ENCODE peak calls at places on chromosomes 6 and 20, in four cellular contexts. P, Y, G and N are unnamed samples.
A peak's percentile ranks its signal among the peaks of the same experiment; 100 is the strongest.

GRCh38 chr6:164991573-164991972 is 317.8 kb downstream of the C6orf118 start:
- DNase-seq in G (no peak), P (no peak), Y (no peak), N (no peak)

GRCh38 chr20:51116765-51117686 is 94.1 kb upstream of the KCNG1 start:
- DNase-seq in Y (peak; percentile 60), P (no peak), G (no peak), N (no peak)

GRCh38 chr6:154498340-154498934 is 12.0 kb downstream of the CNKSR3 start:
- DNase-seq in G (no peak), P (no peak), Y (no peak), N (peak; percentile 26)

GRCh38 chr6:169801396-169802160 is 50.2 kb downstream of the ERMARD start:
- DNase-seq in G (no peak), P (peak; percentile 32), Y (no peak), N (peak; percentile 45)

GRCh38 chr6:18101271-18101670 is 21.2 kb downstream of the NHLRC1 start:
- DNase-seq in G (no peak), Y (peak; percentile 73), P (no peak), N (no peak)

GRCh38 chr20:43983359-43983758 is 68.7 kb downstream of the TOX2 start:
- DNase-seq in G (peak; percentile 44), Y (no peak), P (peak; percentile 50), N (peak; percentile 70)

GRCh38 chr6:3359091-3359752 is 97.6 kb downstream of the SLC22A23 start:
- DNase-seq in P (no peak), Y (peak; percentile 31), G (no peak), N (no peak)

GRCh38 chr6:8195040-8195713 is 92.8 kb upstream of the EEF1E1 start:
- DNase-seq in G (peak; percentile 68), Y (no peak), P (no peak), N (no peak)

GRCh38 chr6:106735136-106735535 is 105.8 kb downstream of the QRSL1 start:
- DNase-seq in P (no peak), G (no peak), Y (no peak), N (no peak)

GRCh38 chr6:15510536-15511247 is 152.1 kb downstream of the DTNBP1 start:
- DNase-seq in Y (no peak), P (no peak), G (no peak), N (no peak)

GRCh38 chr6:139539852-139540251 is 165.4 kb upstream of the CITED2 start:
- DNase-seq in Y (peak; percentile 98), P (peak; percentile 49), G (peak; percentile 84), N (no peak)

GRCh38 chr20:62735331-62735821 is 26.7 kb downstream of the NTSR1 start:
- DNase-seq in G (no peak), Y (no peak), P (no peak), N (no peak)

GRCh38 chr6:84151669-84152068 is 75.8 kb downstream of the CEP162 start:
- DNase-seq in G (no peak), Y (no peak), P (no peak), N (no peak)

GRCh38 chr20:58558483-58559367 is 43.5 kb upstream of the APCDD1L start:
- DNase-seq in G (peak; percentile 25), P (no peak), Y (no peak), N (no peak)

GRCh38 chr20:58556961-58557360 is 41.8 kb upstream of the APCDD1L start:
- DNase-seq in Y (no peak), G (no peak), P (no peak), N (no peak)

GRCh38 chr20:58559368-58559729 is 44.1 kb upstream of the APCDD1L start:
- DNase-seq in P (no peak), Y (no peak), G (no peak), N (no peak)

GRCh38 chr20:58555078-58555765 is 40.0 kb upstream of the APCDD1L start:
- DNase-seq in G (no peak), Y (peak; percentile 89), P (peak; percentile 1), N (no peak)

DNA sequence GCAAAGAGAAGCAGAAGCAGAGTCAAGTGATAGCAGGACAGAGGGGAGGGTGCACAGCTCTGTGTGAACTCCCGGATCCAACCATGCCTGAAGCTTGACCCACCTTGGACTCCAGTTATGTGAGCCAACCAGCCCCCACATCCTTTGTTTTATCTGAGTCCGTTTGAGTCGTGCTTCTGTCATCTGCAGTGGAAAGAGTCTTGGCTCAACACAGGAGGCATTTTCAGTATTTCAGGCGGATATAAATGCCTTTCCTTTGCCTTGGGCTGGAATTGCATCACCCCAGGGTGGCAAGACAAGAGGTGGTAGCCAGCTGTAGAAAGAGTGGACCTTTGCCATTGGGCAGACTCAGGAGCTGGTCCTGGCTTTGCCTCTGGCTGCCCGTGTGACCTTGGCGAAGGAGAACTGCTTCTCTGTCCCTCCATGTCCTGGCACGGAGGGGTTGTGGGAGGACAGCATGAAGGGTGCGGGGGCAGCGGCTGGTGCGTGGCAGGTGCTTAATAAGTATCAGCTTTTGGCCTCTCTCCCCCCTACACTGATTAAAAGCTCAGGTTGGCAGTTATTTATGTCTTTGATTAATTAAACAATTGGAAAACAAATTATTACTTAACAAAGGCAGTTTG is 42.6 kb upstream of the APCDD1L start:
- DNase-seq in Y (peak; percentile 54), G (no peak), P (no peak), N (no peak)
- H3K56ac ChIP-seq in Y (no peak overlapping the region), G (no peak overlapping the region), P (no peak overlapping the region), N (no peak overlapping the region)

GRCh38 chr20:3553663-3554062 is 82.8 kb downstream of the ATRN start:
- DNase-seq in G (no peak), Y (no peak), P (no peak), N (no peak)
- H3K56ac ChIP-seq in G (no peak overlapping the region), Y (no peak overlapping the region), P (no peak overlapping the region), N (no peak overlapping the region)

DNA sequence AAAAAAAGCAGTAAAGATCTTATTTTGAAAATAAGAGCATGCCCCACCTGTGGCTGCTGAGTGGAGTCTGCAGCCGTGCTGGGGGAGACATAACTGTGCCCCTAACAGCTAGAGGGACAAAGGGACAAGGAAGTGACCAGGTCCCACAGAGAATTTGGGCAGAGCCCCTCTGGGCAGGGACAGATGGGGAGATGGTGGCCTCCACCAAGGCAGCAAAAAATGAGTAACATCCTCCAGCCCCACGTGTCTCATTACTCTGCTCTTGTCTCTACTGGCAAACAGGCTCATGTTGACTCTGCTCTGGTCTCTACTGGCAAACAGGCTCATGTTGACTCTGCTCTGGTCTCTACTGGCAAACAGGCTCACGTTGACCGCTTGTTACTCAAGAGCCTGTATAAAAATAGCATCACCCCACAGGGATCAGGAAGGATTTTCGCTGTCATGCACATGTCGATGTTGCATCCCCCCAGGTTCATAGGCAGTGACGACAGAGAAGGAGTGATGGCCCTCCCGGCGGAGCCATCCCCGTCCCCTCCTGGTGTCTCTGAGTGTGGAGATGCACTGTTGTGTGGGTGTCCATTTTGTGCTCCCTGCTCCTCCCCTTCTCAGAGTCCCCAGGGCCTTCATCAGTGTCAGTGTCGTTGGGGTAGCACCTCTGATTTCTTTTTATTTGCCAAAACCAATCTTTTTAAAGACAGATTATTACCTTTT is 17.3 kb upstream of the PCMTD2 start:
- DNase-seq in P (no peak), Y (no peak), G (no peak), N (no peak)
- H3K56ac ChIP-seq in P (no peak overlapping the region), Y (no peak overlapping the region), G (no peak overlapping the region), N (no peak overlapping the region)

GRCh38 chr6:47182291-47182957 is 127.3 kb downstream of the TNFRSF21 start:
- DNase-seq in Y (no peak), P (no peak), G (no peak), N (no peak)

GRCh38 chr6:47187108-47187507 is 122.6 kb downstream of the TNFRSF21 start:
- DNase-seq in Y (no peak), P (no peak), G (no peak), N (no peak)

GRCh38 chr6:47188588-47189021 is 121.1 kb downstream of the TNFRSF21 start:
- DNase-seq in G (peak; percentile 90), P (no peak), Y (peak; percentile 78), N (peak; percentile 17)

GRCh38 chr6:47187883-47188587 is 121.7 kb downstream of the TNFRSF21 start:
- DNase-seq in Y (peak; percentile 69), P (no peak), G (no peak), N (no peak)
- H3K56ac ChIP-seq in Y (no peak overlapping the region), P (peak overlapping the region; percentile 90), G (peak overlapping the region; percentile 67), N (no peak overlapping the region)

DNA sequence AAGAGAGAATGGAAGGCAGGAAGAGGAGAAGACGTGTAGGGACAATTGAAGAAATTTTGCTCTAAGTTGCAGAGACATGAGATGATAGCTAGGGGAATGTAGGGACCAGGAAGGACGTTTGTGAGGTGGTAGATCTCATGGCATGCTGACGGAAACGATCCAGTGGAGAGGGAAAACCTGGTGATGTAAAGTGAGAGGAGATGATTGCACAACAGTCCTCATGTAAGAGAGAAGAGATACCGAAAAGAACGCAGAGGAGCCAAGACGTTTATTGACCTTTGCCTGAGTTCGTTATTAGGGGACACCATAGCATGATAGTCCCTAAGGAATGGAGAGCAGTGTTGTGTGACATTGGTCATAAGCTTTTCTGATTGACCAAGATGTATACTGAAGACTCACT is 55.3 kb downstream of the IGF2R start:
- DNase-seq in Y (no peak), G (no peak), P (no peak), N (no peak)
- H3K56ac ChIP-seq in Y (no peak overlapping the region), G (no peak overlapping the region), P (no peak overlapping the region), N (no peak overlapping the region)

GRCh38 chr6:153084393-153084792 is 46.7 kb downstream of the RGS17 start:
- DNase-seq in Y (peak; percentile 69), P (no peak), G (peak; percentile 14), N (no peak)

GRCh38 chr6:153087436-153087835 is 43.6 kb downstream of the RGS17 start:
- DNase-seq in Y (no peak), P (no peak), G (no peak), N (no peak)

GRCh38 chr6:153083869-153084268 is 47.2 kb downstream of the RGS17 start:
- DNase-seq in G (no peak), P (no peak), Y (no peak), N (no peak)

GRCh38 chr6:153086225-153086990 is 44.7 kb downstream of the RGS17 start:
- DNase-seq in G (no peak), Y (no peak), P (no peak), N (no peak)

GRCh38 chr6:153085239-153085638 is 45.8 kb downstream of the RGS17 start:
- DNase-seq in P (no peak), G (no peak), Y (no peak), N (no peak)
- H3K56ac ChIP-seq in P (no peak overlapping the region), G (no peak overlapping the region), Y (no peak overlapping the region), N (no peak overlapping the region)

DNA sequence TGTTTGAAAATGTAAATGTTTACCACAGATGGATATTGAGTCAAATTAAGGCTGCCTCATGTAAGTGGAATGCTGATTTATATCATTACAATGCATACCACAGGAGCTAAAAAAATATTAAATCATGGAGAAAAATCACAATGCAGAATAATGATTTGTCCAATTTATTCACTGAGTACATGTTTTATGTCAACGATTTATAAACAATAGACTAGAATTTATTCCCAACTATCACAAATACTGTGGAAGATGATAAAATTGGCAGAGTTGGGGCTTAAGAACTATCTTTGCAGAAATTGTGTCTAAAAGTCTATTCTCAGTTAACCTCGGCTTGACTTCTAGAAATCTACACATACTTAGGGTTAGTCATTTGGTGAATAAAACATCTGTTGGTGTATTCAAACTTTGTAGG is 472.1 kb upstream of the MARCKS start:
- DNase-seq in Y (peak; percentile 75), G (no peak), P (no peak), N (no peak)
- H3K56ac ChIP-seq in Y (no peak overlapping the region), G (no peak overlapping the region), P (no peak overlapping the region), N (no peak overlapping the region)

DNA sequence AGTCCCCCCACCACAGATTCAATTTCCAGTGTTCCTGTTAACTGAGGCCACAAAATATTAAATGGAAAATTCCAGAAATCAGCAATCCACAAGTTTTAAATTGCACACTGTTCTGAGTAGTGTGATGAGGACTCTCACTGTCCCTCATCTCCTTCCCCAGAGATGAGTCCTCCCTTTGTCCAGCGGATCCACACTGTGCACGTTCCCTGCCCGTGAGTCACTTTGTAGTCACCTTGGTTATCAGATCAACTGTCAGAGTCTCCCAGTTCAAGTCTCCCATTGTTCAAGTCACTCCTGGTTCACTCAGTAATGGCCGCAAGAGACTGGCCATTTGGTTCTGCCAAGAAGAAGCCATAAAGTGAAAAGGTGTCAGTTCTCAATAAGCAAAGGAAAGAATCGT is 168.6 kb upstream of the AFDN start:
- DNase-seq in P (no peak), Y (no peak), G (no peak), N (no peak)
- H3K56ac ChIP-seq in P (no peak overlapping the region), Y (no peak overlapping the region), G (no peak overlapping the region), N (no peak overlapping the region)

GRCh38 chr6:43522547-43523263 is 5.8 kb downstream of the POLR1C start:
- DNase-seq in P (no peak), G (no peak), Y (no peak), N (no peak)
- H3K56ac ChIP-seq in P (no peak overlapping the region), G (no peak overlapping the region), Y (no peak overlapping the region), N (no peak overlapping the region)